ENCODE peak calls at places on chromosomes 1 and 21, in seven cellular contexts. G is AG10803; F is NCI-H1417 treated with DMSO at 0.1 percent for 48 hours; H is stimulated activated CD8-positive, alpha-beta memory T cell treated with anti-CD3 and anti-CD28 coated beads, Interleukin-2, amount 100 ng/mL, for 1 hour; M is T follicular helper cell; D is iris pigment epithelial cell; I is pons. K is an unnamed sample.

GRCh38 chr1:244837597-244838258 is 2.3 kb downstream of the COX20 start:
- DNase-seq in F (no peak), M (no peak), D (no peak), I (no peak), G (no peak), H (no peak), K (no peak)

GRCh38 chr1:8357329-8358101 is 39.6 kb downstream of the SLC45A1 start:
- DNase-seq in I (no peak), F (no peak), G (no peak), H (no peak), D (no peak), M (no peak), K (no peak)

GRCh38 chr1:60255565-60255964 is 182.0 kb upstream of the C1orf87 start:
- DNase-seq in G (peak; percentile 5), H (no peak), F (no peak), M (no peak), D (peak; percentile 24), I (no peak), K (no peak)

GRCh38 chr1:221294244-221294643 is 415.0 kb downstream of the HLX start:
- DNase-seq in H (no peak), G (no peak), M (no peak), D (peak; percentile 81), F (no peak), I (no peak), K (no peak)

GRCh38 chr1:210456731-210457130 is 128.0 kb downstream of the HHAT start:
- DNase-seq in H (no peak), M (no peak), I (no peak), F (no peak), D (no peak), G (no peak), K (no peak)

GRCh38 chr1:225973158-225973557 is 26.0 kb downstream of the SDE2 start:
- DNase-seq in F (no peak), G (no peak), M (no peak), H (no peak), D (no peak), I (no peak), K (no peak)

GRCh38 chr1:99763956-99764355 is 2.5 kb downstream of the FRRS1 start:
- DNase-seq in G (peak; percentile 6), M (no peak), I (no peak), H (no peak), F (no peak), D (peak; percentile 20), K (no peak)

GRCh38 chr1:100882622-100883186 is 11.9 kb downstream of the EXTL2 start:
- DNase-seq in I (no peak), G (no peak), H (no peak), F (no peak), D (no peak), M (no peak), K (no peak)

GRCh38 chr1:113872219-113872934 is 865 bp upstream of the PTPN22 start:
- DNase-seq in G (peak; percentile 53), I (peak; percentile 22), D (no peak), H (no peak), F (no peak), M (no peak), K (no peak)

GRCh38 chr1:192702212-192702993 is 66.5 kb downstream of the RGS13 start:
- DNase-seq in M (no peak), I (no peak), D (peak; percentile 94), H (no peak), G (peak; percentile 68), F (no peak), K (no peak)

GRCh38 chr21:37060296-37060695 is 12.6 kb downstream of the PIGP start:
- DNase-seq in G (peak; percentile 93), I (peak; percentile 57), H (no peak), F (peak; percentile 98), M (no peak), D (peak; percentile 97), K (no peak)

GRCh38 chr21:45972353-45972715 is 9.2 kb upstream of the COL6A1 start:
- DNase-seq in M (no peak), D (no peak), F (no peak), G (no peak), I (no peak), H (no peak), K (no peak)

GRCh38 chr1:31689821-31690220 is 14.0 kb downstream of the COL16A1 start:
- DNase-seq in H (no peak), M (no peak), D (peak; percentile 98), F (no peak), G (peak; percentile 96), I (no peak), K (no peak)